ENCODE peak calls at places on chromosomes 5 and 9, in nine cellular contexts. F is tibial nerve, P is HepG2, D is ovary, E is A549, M is sigmoid colon, L is GM12878, R is H1, N is upper lobe of left lung. C is an unnamed sample. For H3K9me3, the result is how much of the 10 kb centered on the place peaks cover.

GRCh38 chr9:826500-827280 is 14.8 kb upstream of the DMRT1 start:
- DNase-seq in P (no peak), E (no peak), M (no peak), D (no peak), F (no peak), R (peak), N (no peak), L (no peak), C (no peak)

GRCh38 chr5:43036409-43036808 is 3.7 kb downstream of the ANXA2R start:
- DNase-seq in F (no peak), E (no peak), N (no peak), M (no peak), R (no peak), L (no peak), P (no peak), D (no peak), C (no peak)

GRCh38 chr5:134651531-134651930 is 2.9 kb downstream of the SEC24A start:
- DNase-seq in D (no peak), N (no peak), E (no peak), M (no peak), R (no peak), F (no peak), L (no peak), P (no peak), C (no peak)

GRCh38 chr9:16275795-16276624 is 594.5 kb downstream of the BNC2 start:
- DNase-seq in E (no peak), M (peak), D (peak), P (no peak), F (no peak), L (no peak), N (no peak), R (no peak), C (no peak)

GRCh38 chr5:159682623-159683022 is 233.7 kb upstream of the ADRA1B start:
- DNase-seq in L (no peak), M (no peak), N (no peak), R (no peak), F (no peak), P (no peak), D (no peak), E (no peak), C (no peak)

GRCh38 chr5:131767891-131768290 is 28.9 kb downstream of the FNIP1 start:
- DNase-seq in P (no peak), D (no peak), E (no peak), F (no peak), L (no peak), M (no peak), N (no peak), R (no peak), C (no peak)

GRCh38 chr9:2276296-2276695 is 261.1 kb downstream of the SMARCA2 start:
- DNase-seq in D (no peak), M (no peak), R (no peak), L (no peak), N (no peak), E (no peak), P (no peak), F (no peak), C (no peak)

GRCh38 chr5:39588176-39588575 is 163.4 kb upstream of the DAB2 start:
- DNase-seq in N (no peak), E (no peak), L (no peak), P (no peak), M (no peak), F (no peak), R (no peak), D (no peak), C (no peak)

GRCh38 chr5:123882946-123883345 is 371.0 kb downstream of the CSNK1G3 start:
- DNase-seq in D (no peak), N (no peak), F (no peak), E (no peak), R (no peak), P (no peak), L (no peak), M (no peak), C (no peak)

DNA sequence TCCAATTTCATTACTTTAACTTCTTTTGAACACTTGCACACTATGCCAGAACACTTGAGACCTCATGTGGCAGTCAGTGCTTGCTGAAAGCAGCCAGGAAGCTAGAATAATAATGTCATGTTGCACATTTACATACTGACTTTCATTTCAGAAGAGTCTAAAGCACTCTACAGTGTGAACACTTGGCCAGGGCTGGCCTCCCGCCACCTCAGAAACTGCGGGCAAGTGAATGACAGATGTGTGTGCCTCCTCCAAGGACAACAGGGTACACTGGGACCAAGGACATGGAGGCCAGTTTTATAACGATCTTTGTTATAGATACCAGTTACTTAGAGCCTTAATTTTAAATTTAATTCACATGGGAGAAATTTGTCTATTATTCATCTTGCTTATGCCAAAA is 97.4 kb downstream of the SLF1 start:
- DNase-seq in L (no peak), M (no peak), R (no peak), P (no peak), E (no peak), N (no peak), D (no peak), F (no peak), C (no peak)
- TF ChIP-seq CTCF in L (no peak), M (no peak), R (no peak), P (no peak), E (no peak), N (no peak), D (no peak), F (no peak), C (no peak)

GRCh38 chr5:141260458-141261237 is 15.5 kb downstream of the PCDHB15 start:
- DNase-seq in M (no peak), E (no peak), F (no peak), L (no peak), D (no peak), P (no peak), R (no peak), N (no peak), C (no peak)

GRCh38 chr5:141258948-141259347 is 13.8 kb downstream of the PCDHB15 start:
- DNase-seq in N (no peak), F (no peak), L (no peak), P (no peak), R (no peak), D (no peak), E (no peak), M (no peak), C (no peak)

GRCh38 chr5:141258464-141258863 is 13.3 kb downstream of the PCDHB15 start:
- DNase-seq in N (no peak), R (no peak), L (no peak), M (no peak), E (no peak), D (no peak), F (no peak), P (no peak), C (no peak)

GRCh38 chr5:141261238-141261546 is 16.0 kb downstream of the PCDHB15 start:
- DNase-seq in D (no peak), F (no peak), N (no peak), R (no peak), M (no peak), P (no peak), L (no peak), E (no peak), C (no peak)
- H3K9me3 ChIP-seq in D (under half), F (under half), N (half or more), R (half or more), M (half or more), P (half or more), L (under half), E (half or more), C (half or more)

DNA sequence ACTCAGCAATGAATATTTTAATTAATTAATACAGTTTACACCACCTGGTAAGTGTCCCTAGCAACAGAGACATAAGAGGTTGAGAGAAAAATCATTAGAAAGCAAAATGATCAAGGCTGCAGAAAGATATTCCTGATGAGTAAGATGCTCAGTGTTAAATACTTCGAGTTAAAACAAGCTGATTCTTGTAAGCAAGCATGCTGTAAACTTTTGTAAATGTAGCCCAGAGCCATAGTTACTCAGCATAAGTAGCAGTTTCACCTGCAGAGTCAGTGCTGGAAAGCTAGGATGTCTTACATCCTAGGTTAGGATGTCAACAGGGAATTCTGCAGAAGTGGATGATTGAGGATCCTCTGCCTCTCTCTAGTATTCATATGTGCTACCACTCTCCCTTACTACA is 4.2 kb downstream of the PRKACG start:
- DNase-seq in R (no peak), N (no peak), F (no peak), L (no peak), P (no peak), E (no peak), M (no peak), D (no peak), C (no peak)
- TF ChIP-seq EP300 in R (no peak), N (no peak), F (no peak), L (no peak), P (no peak), E (no peak), M (no peak), D (no peak), C (no peak)

GRCh38 chr9:14251146-14252071 is 62.5 kb downstream of the NFIB start:
- DNase-seq in N (peak), E (peak), D (peak), L (peak), R (no peak), M (peak), F (peak), P (peak), C (peak)
- TF ChIP-seq CTCF in N (no peak), E (no peak), D (no peak), L (no peak), R (no peak), M (no peak), F (no peak), P (no peak), C (no peak)

GRCh38 chr5:142459209-142459608 is 134.4 kb upstream of the SPRY4 start:
- DNase-seq in N (no peak), E (no peak), M (no peak), P (no peak), D (no peak), L (no peak), R (no peak), F (no peak), C (no peak)
- H3K9me3 ChIP-seq in N (under half), E (under half), M (under half), P (under half), D (under half), L (under half), R (under half), F (under half), C (under half)

DNA sequence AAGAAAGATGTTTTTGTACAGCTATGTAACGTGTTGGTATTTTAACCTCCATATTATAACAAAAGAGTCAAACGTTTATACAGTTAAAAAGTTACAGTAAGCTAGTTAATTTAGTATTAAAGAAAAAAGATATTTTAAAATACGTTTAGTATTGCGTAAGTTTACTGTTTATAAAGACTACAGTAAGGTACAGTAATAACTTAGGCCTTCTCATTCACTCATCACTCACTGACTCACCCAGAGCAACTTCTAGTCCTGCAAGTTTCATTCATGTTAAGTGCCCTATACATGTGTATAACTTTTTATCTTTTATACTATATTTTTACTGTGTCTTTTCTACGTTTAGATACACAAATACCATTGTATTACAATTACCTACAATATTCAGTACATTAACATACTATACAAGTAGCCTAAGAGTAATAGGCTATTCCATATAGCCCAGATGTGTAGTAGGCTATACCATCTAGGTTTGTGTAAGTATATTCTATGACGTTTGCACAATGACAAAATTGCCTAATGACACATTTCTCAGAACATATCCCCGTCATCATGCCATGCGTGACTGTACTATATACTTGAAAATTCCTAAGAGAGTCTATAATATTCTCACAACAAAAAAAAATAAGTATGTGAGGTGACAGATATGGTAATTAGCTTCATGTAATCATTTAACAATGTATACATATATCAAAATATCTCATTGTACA is 33.8 kb downstream of the ERP44 start:
- DNase-seq in F (no peak), L (no peak), R (no peak), M (no peak), E (no peak), P (no peak), D (no peak), N (no peak), C (no peak)
- TF ChIP-seq EP300 in F (no peak), L (no peak), R (no peak), M (no peak), E (no peak), P (no peak), D (no peak), N (no peak), C (no peak)